ENCODE peak calls at places on chromosome 17, in seven cellular contexts. Q is osteocyte, V is cardiac muscle cell, B is A549, K is fibroblast of the aortic adventitia, L is mucosa of descending colon, C is BJ. Y is an unnamed sample.

GRCh38 chr17:45006927-45007461 is 38.9 kb upstream of the C1QL1 start:
- DNase-seq in V (no peak), K (no peak), C (no peak), B (no peak), Q (no peak), L (no peak), Y (no peak)

GRCh38 chr17:1555618-1556471 is 6.7 kb downstream of the PITPNA start:
- DNase-seq in C (no peak), V (no peak), B (no peak), K (no peak), L (peak), Q (no peak), Y (no peak)

GRCh38 chr17:77391668-77392375 is 251.1 kb downstream of the SEC14L1 start:
- DNase-seq in C (peak), Q (peak), L (peak), B (peak), K (peak), V (no peak), Y (no peak)

GRCh38 chr17:7632492-7632894 is 2.6 kb downstream of the SHBG start:
- DNase-seq in K (peak), Q (no peak), L (peak), V (peak), B (peak), C (no peak), Y (no peak)

GRCh38 chr17:9465216-9465921 is 110.3 kb downstream of the STX8 start:
- DNase-seq in Q (no peak), K (peak), V (peak), B (no peak), C (no peak), L (no peak), Y (no peak)

GRCh38 chr17:76562734-76563148 is 22.9 kb downstream of the PRCD start:
- DNase-seq in V (no peak), Q (no peak), K (peak), B (no peak), L (no peak), C (peak), Y (no peak)

GRCh38 chr17:44995602-44996001 is 27.5 kb upstream of the C1QL1 start:
- DNase-seq in B (no peak), V (no peak), Q (no peak), K (no peak), C (no peak), L (no peak), Y (no peak)

GRCh38 chr17:46159686-46160085 is 33.5 kb downstream of the KANSL1 start:
- DNase-seq in L (no peak), C (peak), B (no peak), K (peak), V (no peak), Q (no peak), Y (no peak)

GRCh38 chr17:58317421-58318064 is 11.1 kb downstream of the TSPOAP1 start:
- DNase-seq in V (peak), B (peak), C (peak), L (peak), K (peak), Q (no peak), Y (peak)

GRCh38 chr17:72476575-72476986 is 355.8 kb downstream of the SOX9 start:
- DNase-seq in V (no peak), Q (no peak), K (no peak), L (no peak), B (no peak), C (no peak), Y (no peak)

GRCh38 chr17:58236394-58236793 is 2.0 kb upstream of the LPO start:
- DNase-seq in K (no peak), V (no peak), B (no peak), L (no peak), C (no peak), Q (no peak), Y (no peak)

GRCh38 chr17:63437287-63438091 is 8.6 kb downstream of the CYB561 start:
- DNase-seq in C (no peak), B (no peak), K (peak), L (no peak), Q (no peak), V (no peak), Y (no peak)

GRCh38 chr17:63433746-63434591 is 12.1 kb downstream of the CYB561 start:
- DNase-seq in Q (no peak), C (peak), V (no peak), L (peak), B (peak), K (peak), Y (peak)

GRCh38 chr17:63436523-63437110 is 9.5 kb downstream of the CYB561 start:
- DNase-seq in V (no peak), C (no peak), K (peak), Q (no peak), L (no peak), B (peak), Y (no peak)

GRCh38 chr17:63435681-63436522 is 10.2 kb downstream of the CYB561 start:
- DNase-seq in V (no peak), L (peak), Q (no peak), B (no peak), C (no peak), K (no peak), Y (no peak)

DNA sequence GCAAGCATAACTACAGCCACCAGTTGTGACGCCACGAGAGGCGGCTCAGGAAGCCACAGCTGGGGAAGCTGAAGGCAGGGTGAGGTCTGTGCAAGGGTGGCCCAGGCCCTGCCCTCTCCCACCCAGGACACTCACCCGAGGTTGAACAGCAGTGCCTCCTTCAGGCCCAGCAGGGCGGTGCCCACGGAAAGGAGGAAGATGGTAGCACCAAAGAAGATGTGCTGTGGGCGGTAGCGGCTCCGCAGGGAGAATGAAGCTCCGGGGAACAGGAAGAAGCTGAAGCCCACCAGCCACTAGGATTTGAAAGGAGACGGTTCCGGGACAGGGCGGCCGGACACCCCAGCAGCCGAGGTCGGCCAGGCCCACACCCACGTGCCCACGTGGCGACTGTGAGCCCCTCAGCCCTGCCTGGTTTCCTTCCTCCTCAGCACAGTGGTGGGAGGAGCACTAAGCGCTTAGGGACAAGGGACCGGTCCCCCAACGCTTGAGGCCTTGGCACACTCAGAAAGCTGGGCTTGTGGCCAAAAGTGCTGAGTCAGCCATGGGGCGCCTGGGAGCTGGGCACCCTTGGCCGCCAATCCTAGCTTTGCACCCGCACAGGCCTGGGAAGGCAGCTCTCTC is 11.0 kb downstream of the CYB561 start:
- DNase-seq in B (peak), Q (no peak), C (no peak), K (peak), L (peak), V (no peak), Y (no peak)
- TF ChIP-seq CTCF in B (peak), Q (no peak), C (peak), K (peak), L (no peak), V (peak), Y (no peak)

GRCh38 chr17:27797390-27798091 is 2.8 kb downstream of the NOS2 start:
- DNase-seq in K (no peak), V (no peak), C (no peak), B (no peak), L (peak), Q (no peak), Y (no peak)
- TF ChIP-seq CTCF in K (no peak), V (no peak), C (no peak), B (no peak), L (no peak), Q (no peak), Y (no peak)

GRCh38 chr17:32819787-32820186 is 57.1 kb downstream of the MYO1D start:
- DNase-seq in V (no peak), L (no peak), K (no peak), Q (no peak), C (no peak), B (no peak), Y (no peak)

GRCh38 chr17:32822996-32823395 is 53.9 kb downstream of the MYO1D start:
- DNase-seq in C (no peak), Q (no peak), B (no peak), K (no peak), L (peak), V (no peak), Y (no peak)

GRCh38 chr17:32824334-32824733 is 52.6 kb downstream of the MYO1D start:
- DNase-seq in C (no peak), V (no peak), Q (no peak), B (no peak), K (no peak), L (no peak), Y (no peak)

GRCh38 chr17:32819035-32819434 is 57.9 kb downstream of the MYO1D start:
- DNase-seq in K (peak), Q (no peak), L (no peak), B (no peak), C (peak), V (no peak), Y (no peak)

GRCh38 chr17:32820440-32820839 is 56.5 kb downstream of the MYO1D start:
- DNase-seq in Q (no peak), V (no peak), C (no peak), L (no peak), K (no peak), B (no peak), Y (no peak)
- TF ChIP-seq CTCF in Q (no peak), V (no peak), C (no peak), L (no peak), K (no peak), B (no peak), Y (no peak)

DNA sequence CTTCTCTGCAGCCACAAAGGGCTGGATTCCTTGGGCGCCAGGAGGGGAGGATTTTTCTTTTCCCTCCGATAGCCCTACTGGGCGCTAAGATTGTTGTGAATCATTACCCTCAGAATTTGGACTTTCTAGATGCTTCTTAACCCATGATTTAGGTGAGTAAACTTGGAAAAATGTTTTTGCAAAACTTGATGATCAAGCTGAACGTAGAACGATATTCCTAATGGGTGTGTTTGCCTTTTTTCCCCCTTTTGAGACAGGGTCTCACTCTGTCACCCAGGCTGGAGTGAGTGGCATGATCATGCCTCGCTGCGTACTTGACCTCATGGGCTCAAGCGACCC is 43.8 kb downstream of the PGS1 start:
- DNase-seq in L (no peak), B (no peak), K (no peak), V (no peak), C (no peak), Q (no peak), Y (no peak)
- TF ChIP-seq CTCF in L (no peak), B (no peak), K (no peak), V (no peak), C (no peak), Q (no peak), Y (no peak)

Y was measured in coronary artery.